ENCODE peak calls at places on chromosome 20, in ten cellular contexts. C is astrocyte, Z is AG04450, P is pancreas, X is Peyer's patch, O is right cardiac atrium, H is psoas muscle, B is heart right ventricle, K is hepatocyte, Q is neural progenitor cell. E is an unnamed sample. For H3K9me3, the result is how much of the 10 kb centered on the place peaks cover.

GRCh38 chr20:17142666-17143065 is 84.2 kb upstream of the PCSK2 start:
- DNase-seq in B (no peak), P (no peak), Q (no peak), K (peak), C (no peak), X (no peak), O (no peak), Z (no peak), H (no peak), E (no peak)

GRCh38 chr20:63696311-63696627 is 183 bp upstream of the TNFRSF6B start:
- DNase-seq in B (no peak), K (peak), P (peak), X (no peak), Z (no peak), H (no peak), C (peak), Q (peak), O (peak), E (no peak)

GRCh38 chr20:2596673-2597279 is 55.7 kb upstream of the NOP56 start:
- DNase-seq in Z (no peak), O (no peak), K (no peak), Q (no peak), X (no peak), H (no peak), C (no peak), P (no peak), B (no peak), E (no peak)

GRCh38 chr20:41969656-41970055 is 351.5 kb upstream of the CHD6 start:
- DNase-seq in K (no peak), P (no peak), O (peak), C (no peak), Z (no peak), X (no peak), H (no peak), B (no peak), Q (no peak), E (no peak)

GRCh38 chr20:60815656-60816055 is 436.4 kb upstream of the CDH4 start:
- DNase-seq in C (no peak), K (no peak), B (no peak), O (no peak), Q (no peak), Z (no peak), X (no peak), P (no peak), H (no peak), E (no peak)

GRCh38 chr20:50610212-50610718 is 81.1 kb downstream of the RIPOR3 start:
- DNase-seq in O (peak), H (no peak), B (no peak), Z (no peak), P (no peak), X (no peak), C (no peak), Q (no peak), K (no peak), E (no peak)

GRCh38 chr20:24795444-24795843 is 153.6 kb upstream of the CST7 start:
- DNase-seq in B (no peak), Z (no peak), C (peak), K (no peak), Q (no peak), H (no peak), O (no peak), P (no peak), X (no peak), E (no peak)

GRCh38 chr20:32006841-32007786 is 3.1 kb upstream of the CCM2L start:
- DNase-seq in K (no peak), B (no peak), C (no peak), X (no peak), P (no peak), H (no peak), Q (peak), Z (no peak), O (no peak), E (no peak)

GRCh38 chr20:59630526-59630925 is 26.2 kb downstream of the PHACTR3 start:
- DNase-seq in P (no peak), X (no peak), Z (no peak), Q (no peak), B (no peak), C (no peak), K (no peak), H (no peak), O (no peak), E (no peak)

GRCh38 chr20:38343798-38344701 is 2.2 kb upstream of the LBP start:
- DNase-seq in X (no peak), K (peak), Q (no peak), C (no peak), B (no peak), O (no peak), Z (no peak), H (no peak), P (no peak), E (no peak)

GRCh38 chr20:46400253-46400652 is 6.2 kb downstream of the ELMO2 start:
- DNase-seq in O (no peak), Z (peak), P (no peak), C (peak), B (no peak), X (no peak), H (peak), Q (no peak), K (peak), E (no peak)

GRCh38 chr20:31822421-31823330 is 3.5 kb downstream of the MYLK2 start:
- DNase-seq in K (peak), Z (no peak), C (peak), O (peak), P (peak), H (peak), B (peak), Q (peak), X (peak), E (peak)

GRCh38 chr20:63778034-63778752 is 38.6 kb downstream of the SLC2A4RG start:
- DNase-seq in O (no peak), K (no peak), X (no peak), Q (no peak), P (no peak), C (no peak), H (no peak), Z (no peak), B (no peak), E (no peak)

GRCh38 chr20:61840661-61841455 is 224.8 kb downstream of the TAF4 start:
- DNase-seq in C (no peak), Q (no peak), P (no peak), K (no peak), O (no peak), X (no peak), Z (no peak), B (no peak), H (no peak), E (no peak)

GRCh38 chr20:46992640-46993035 is 98.0 kb downstream of the EYA2 start:
- DNase-seq in O (no peak), X (no peak), H (no peak), K (no peak), Z (no peak), B (no peak), C (no peak), P (no peak), Q (no peak), E (no peak)

GRCh38 chr20:45301824-45302251 is 4.8 kb upstream of the RBPJL start:
- DNase-seq in K (no peak), O (no peak), P (no peak), Z (no peak), X (no peak), B (no peak), Q (no peak), H (no peak), C (no peak), E (no peak)

GRCh38 chr20:3248167-3248992 is 9.4 kb upstream of the SLC4A11 start:
- DNase-seq in B (peak), Q (peak), H (peak), O (peak), P (no peak), Z (no peak), X (no peak), K (peak), C (peak), E (no peak)

GRCh38 chr20:17202668-17203067 is 24.2 kb upstream of the PCSK2 start:
- DNase-seq in K (peak), Z (no peak), O (no peak), P (no peak), C (no peak), Q (peak), B (no peak), X (no peak), H (no peak), E (no peak)

GRCh38 chr20:10523438-10523837 is 88.3 kb downstream of the SLX4IP start:
- DNase-seq in X (no peak), C (no peak), Q (no peak), K (no peak), H (no peak), Z (no peak), O (peak), P (no peak), B (no peak), E (no peak)

GRCh38 chr20:29742699-29743100 is 1514.8 kb upstream of the DEFB115 start:
- DNase-seq in B (no peak), H (no peak), Q (no peak), X (no peak), C (no peak), Z (no peak), K (no peak), P (no peak), O (no peak), E (no peak)
- H3K9me3 ChIP-seq in B (under half), H (under half), Q (under half), X (under half), C (under half), Z (half or more), K (under half), P (under half), O (under half), E (under half)

GRCh38 chr20:22583773-22584629 is at the start of gene FOXA2:
- DNase-seq in C (no peak), K (peak), O (no peak), Q (peak), B (no peak), H (no peak), Z (no peak), X (no peak), P (peak), E (no peak)
- H3K4me3 ChIP-seq in C (no peak), K (peak), O (peak), Q (peak), B (peak), H (peak), Z (no peak), X (no peak), P (peak), E (no peak)

DNA sequence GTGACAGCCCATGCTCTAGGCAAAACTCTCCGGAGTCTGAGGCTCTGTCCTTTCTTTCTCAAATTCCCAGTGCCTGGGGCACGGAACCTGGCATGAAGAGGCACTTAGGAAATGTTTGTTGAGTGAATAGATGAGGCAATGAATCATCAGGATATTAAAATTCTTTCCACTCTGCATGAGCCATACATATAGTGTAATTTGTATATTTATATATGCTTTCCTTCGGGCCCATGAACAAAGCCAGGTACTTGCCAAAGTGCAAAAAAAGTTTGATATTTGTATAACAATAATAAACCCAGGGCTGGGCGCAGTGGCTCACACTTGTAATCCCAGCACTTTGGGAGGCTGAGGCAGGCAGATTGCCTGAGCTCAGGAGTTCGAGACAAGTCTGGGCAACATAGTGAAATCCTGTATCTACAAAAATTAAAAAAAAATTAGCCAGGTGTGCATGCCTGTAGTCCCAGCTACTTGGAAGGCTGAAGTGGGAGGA is 212.3 kb upstream of the ZNF217 start:
- DNase-seq in H (no peak), K (no peak), Q (no peak), C (peak), X (no peak), P (no peak), Z (no peak), O (no peak), B (no peak), E (no peak)
- H3K9me3 ChIP-seq in H (under half), K (under half), Q (under half), C (under half), X (under half), P (under half), Z (under half), O (under half), B (under half), E (under half)

GRCh38 chr20:20710443-20710842 is 2.0 kb downstream of the RALGAPA2 start:
- DNase-seq in X (no peak), P (no peak), H (no peak), K (no peak), Z (no peak), Q (no peak), B (no peak), C (no peak), O (no peak), E (no peak)

GRCh38 chr20:20709858-20710257 is 2.6 kb downstream of the RALGAPA2 start:
- DNase-seq in Z (no peak), Q (no peak), B (no peak), O (no peak), H (no peak), K (no peak), X (no peak), C (no peak), P (no peak), E (no peak)

GRCh38 chr20:20711413-20711812 is 1.0 kb downstream of the RALGAPA2 start:
- DNase-seq in Z (no peak), C (no peak), P (peak), B (no peak), X (peak), H (no peak), O (no peak), Q (no peak), K (peak), E (no peak)

GRCh38 chr20:20712004-20712473 is 405 bp downstream of the RALGAPA2 start:
- DNase-seq in O (no peak), P (no peak), H (no peak), X (no peak), B (no peak), Z (no peak), C (no peak), K (peak), Q (peak), E (no peak)

DNA sequence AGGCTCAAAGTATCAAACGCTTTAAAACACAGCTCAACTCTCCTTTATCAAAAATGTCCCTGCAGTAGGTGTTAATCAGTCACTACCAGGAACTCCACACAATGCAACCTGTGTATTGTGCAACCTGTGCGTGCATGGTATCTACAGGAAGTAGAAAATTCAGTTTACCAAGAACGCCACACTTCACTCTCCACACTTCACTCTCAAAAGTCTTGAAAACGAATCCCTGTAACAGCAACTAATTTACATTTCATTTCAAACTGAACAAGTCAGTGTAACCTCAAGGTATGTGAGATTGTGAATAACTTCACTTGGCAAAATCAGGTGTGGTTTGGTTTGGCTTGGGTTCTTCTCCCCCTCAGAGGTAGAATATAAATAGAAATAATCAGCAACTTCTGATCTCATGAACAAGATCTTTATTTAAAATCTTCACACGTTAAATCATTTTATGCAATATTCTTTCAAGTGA is 1.6 kb downstream of the RALGAPA2 start:
- DNase-seq in P (peak), H (no peak), Z (no peak), X (no peak), B (no peak), O (no peak), C (no peak), K (peak), Q (no peak), E (no peak)
- H3K4me3 ChIP-seq in P (peak), H (peak), Z (no peak), X (peak), B (peak), O (peak), C (no peak), K (peak), Q (peak), E (peak)